ENCODE peak calls at places on chromosomes 5 and 9, in four cellular contexts. B is IMR-90, L is mucosa of descending colon, Y is colonic mucosa. W is an unnamed sample. For H3K9me3, the result is how much of the 10 kb centered on the place peaks cover.

GRCh38 chr5:80077317-80077716 is 42.2 kb downstream of the THBS4 start:
- DNase-seq in B (no peak), L (no peak), Y (no peak), W (no peak)

GRCh38 chr9:101087426-101087825 is 58.9 kb downstream of the PLPPR1 start:
- DNase-seq in B (no peak), L (no peak), Y (no peak), W (no peak)

GRCh38 chr5:97141031-97141430 is 1.4 kb downstream of the LIX1 start:
- DNase-seq in B (no peak), L (no peak), Y (no peak), W (no peak)

GRCh38 chr5:14429102-14429501 is 152.5 kb upstream of the OTULINL start:
- DNase-seq in B (no peak), L (no peak), Y (no peak), W (no peak)

GRCh38 chr9:124530216-124530615 is 23.0 kb upstream of the NR5A1 start:
- DNase-seq in B (no peak), L (no peak), Y (no peak), W (no peak)

GRCh38 chr9:134418986-134419683 is 92.9 kb downstream of the RXRA start:
- DNase-seq in B (no peak), L (no peak), Y (no peak), W (no peak)

GRCh38 chr5:94969174-94969573 is 315.7 kb downstream of the MCTP1 start:
- DNase-seq in B (peak), L (no peak), Y (no peak), W (no peak)

GRCh38 chr9:89353989-89354388 is 35.7 kb downstream of the SECISBP2 start:
- DNase-seq in B (no peak), L (no peak), Y (no peak), W (no peak)

GRCh38 chr9:13787234-13787833 is 507.8 kb upstream of the MPDZ start:
- DNase-seq in B (peak), L (no peak), Y (no peak), W (no peak)

GRCh38 chr9:127778280-127779135 is at the start of gene SH2D3C:
- DNase-seq in B (no peak), L (peak), Y (peak), W (no peak)

GRCh38 chr5:6378128-6379023 is at the start of gene MED10:
- DNase-seq in B (peak), L (peak), Y (peak), W (peak)

GRCh38 chr5:66616495-66617222 is 20.5 kb downstream of the MAST4 start:
- DNase-seq in B (no peak), L (no peak), Y (no peak), W (no peak)

GRCh38 chr5:135386886-135387628 is 12.0 kb downstream of the MACROH2A1 start:
- DNase-seq in B (peak), L (peak), Y (peak), W (no peak)

GRCh38 chr9:98317134-98317857 is 61.8 kb upstream of the TBC1D2 start:
- DNase-seq in B (peak), L (no peak), Y (no peak), W (peak)

GRCh38 chr5:153400931-153401330 is 89.5 kb upstream of the GRIA1 start:
- DNase-seq in B (no peak), L (no peak), Y (no peak), W (no peak)

GRCh38 chr5:173926359-173926758 is 38.2 kb downstream of the CPEB4 start:
- DNase-seq in B (peak), L (no peak), Y (no peak), W (no peak)

GRCh38 chr9:86598411-86599239 is 244.4 kb upstream of the TUT7 start:
- DNase-seq in B (no peak), L (no peak), Y (no peak), W (no peak)

GRCh38 chr5:125180222-125180621 is 433.8 kb upstream of the ZNF608 start:
- DNase-seq in B (peak), L (no peak), Y (no peak), W (no peak)

GRCh38 chr9:98146101-98146991 is 27.3 kb upstream of the TRIM14 start:
- DNase-seq in B (peak), L (peak), Y (peak), W (peak)

GRCh38 chr9:18863821-18864220 is 169.2 kb downstream of the SAXO1 start:
- DNase-seq in B (no peak), L (no peak), Y (no peak), W (no peak)

GRCh38 chr9:28961625-28962024 is 1388.3 kb upstream of the C9orf72 start:
- DNase-seq in B (no peak), L (no peak), Y (no peak), W (no peak)

GRCh38 chr5:115873392-115873791 is 31.7 kb downstream of the AP3S1 start:
- DNase-seq in B (peak), L (no peak), Y (no peak), W (no peak)

GRCh38 chr9:109311731-109312130 is 9.1 kb downstream of the EPB41L4B start:
- DNase-seq in B (no peak), L (no peak), Y (no peak), W (no peak)

DNA sequence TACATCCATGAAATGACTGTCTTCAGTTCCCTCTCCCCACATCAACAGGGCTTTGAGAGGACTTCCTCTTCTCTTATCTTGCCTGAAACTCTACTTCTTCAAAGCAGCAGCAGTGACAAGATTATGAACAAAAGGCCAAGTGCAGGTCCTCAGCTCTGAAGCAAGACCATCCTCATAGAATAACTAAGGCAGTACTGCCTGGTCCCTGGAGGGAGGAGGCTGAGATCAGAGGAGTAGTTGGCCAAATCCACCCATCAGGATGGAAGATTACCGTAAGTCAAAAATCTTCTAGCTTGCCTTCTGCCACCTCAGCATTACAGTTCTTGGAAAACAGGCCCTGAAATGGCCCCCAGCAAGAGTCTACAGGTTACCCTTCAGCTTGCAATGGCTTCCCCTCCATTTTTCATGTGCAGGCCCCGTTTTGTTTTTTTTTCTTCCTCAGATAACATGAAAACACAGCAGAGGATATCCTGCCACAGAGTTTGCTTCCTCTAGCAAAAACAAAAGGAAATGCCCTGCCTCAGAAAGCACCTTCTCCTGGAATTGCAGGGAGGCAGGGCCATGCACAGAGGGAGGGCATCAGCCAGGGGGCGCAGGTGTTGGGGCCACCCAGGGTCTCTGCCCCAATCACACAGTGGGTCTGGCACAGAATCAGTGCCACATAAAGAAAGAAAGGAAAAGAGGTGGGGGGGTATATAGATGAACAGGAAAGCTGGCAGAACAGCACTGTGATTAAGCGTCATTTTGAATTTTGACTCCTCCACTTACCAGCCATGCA is 40.0 kb downstream of the KLHL3 start:
- DNase-seq in B (no peak), L (no peak), Y (no peak), W (no peak)
- H3K4me3 ChIP-seq in B (no peak), L (no peak), Y (no peak), W (no peak)

GRCh38 chr9:118362596-118362995 is 658.4 kb downstream of the TLR4 start:
- DNase-seq in B (no peak), L (no peak), Y (no peak), W (no peak)
- H3K9me3 ChIP-seq in B (under half), L (under half), Y (under half), W (under half)

GRCh38 chr5:120463026-120463770 is 902 bp upstream of the PRR16 start:
- DNase-seq in B (no peak), L (no peak), Y (no peak), W (no peak)
- H3K4me3 ChIP-seq in B (no peak), L (no peak), Y (no peak), W (no peak)

DNA sequence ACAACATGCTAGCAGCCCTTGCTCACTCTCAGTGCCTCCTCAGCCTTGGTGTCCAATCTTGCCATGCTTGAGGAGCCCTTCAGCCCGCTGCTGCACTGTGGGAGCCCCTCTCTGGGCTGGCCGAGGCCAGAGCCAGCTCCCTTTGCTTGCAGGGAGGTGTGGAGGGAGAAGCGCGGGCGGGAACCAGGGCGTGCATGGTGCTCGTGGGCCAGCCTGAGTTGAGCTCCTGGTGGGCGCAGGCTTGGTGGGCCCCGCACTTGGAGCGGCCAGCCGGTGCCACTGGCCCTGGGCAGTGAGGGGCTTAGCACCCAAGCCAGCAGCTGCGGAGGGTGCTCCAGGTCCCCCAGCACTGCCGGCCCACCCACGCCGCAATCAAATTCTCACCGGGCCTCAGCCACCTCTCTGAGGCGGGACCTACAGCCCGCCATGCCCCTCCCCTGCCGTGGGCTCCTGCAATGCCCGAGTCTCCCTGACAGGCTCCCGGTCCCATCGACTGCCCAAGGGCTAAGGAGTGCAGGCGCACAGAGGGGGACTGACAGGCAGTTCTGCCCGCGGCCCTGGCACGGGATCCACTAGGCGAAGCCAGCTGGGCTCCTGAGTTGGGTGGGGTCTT is 333.5 kb downstream of the KCNN2 start:
- DNase-seq in B (no peak), L (no peak), Y (no peak), W (peak)
- H3K9me3 ChIP-seq in B (under half), L (under half), Y (under half), W (under half)

GRCh38 chr5:72465601-72466563 is 41.3 kb downstream of the ZNF366 start:
- DNase-seq in B (peak), L (no peak), Y (no peak), W (no peak)
- H3K4me3 ChIP-seq in B (no peak), L (no peak), Y (no peak), W (no peak)

DNA sequence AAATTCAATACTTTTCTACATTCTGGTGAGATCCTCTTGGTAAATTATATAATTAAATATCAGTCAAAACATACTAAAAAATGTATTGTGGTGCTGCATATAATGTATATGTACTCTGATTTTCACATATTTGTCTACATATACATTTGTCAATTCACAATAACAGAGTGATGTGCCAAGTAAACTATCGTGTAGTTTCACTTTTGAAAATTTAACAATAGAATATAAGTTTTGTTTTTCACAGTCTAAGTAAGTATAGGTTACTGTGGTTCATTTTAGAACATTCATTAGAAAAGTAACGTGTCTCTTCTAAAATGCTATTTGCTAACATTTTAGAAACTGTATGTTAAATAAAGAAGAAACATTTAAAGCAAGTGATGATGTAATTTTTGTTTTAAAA is 73.6 kb downstream of the NR3C1 start:
- DNase-seq in B (no peak), L (no peak), Y (no peak), W (no peak)
- H3K9me3 ChIP-seq in B (under half), L (under half), Y (under half), W (under half)

GRCh38 chr5:179906294-179906794 is 1.4 kb downstream of the TBC1D9B start:
- DNase-seq in B (no peak), L (no peak), Y (no peak), W (peak)

GRCh38 chr5:179906795-179907569 is 715 bp downstream of the TBC1D9B start:
- DNase-seq in B (peak), L (peak), Y (peak), W (peak)

GRCh38 chr5:179909224-179909623 is 1.5 kb upstream of the TBC1D9B start:
- DNase-seq in B (no peak), L (no peak), Y (no peak), W (no peak)

GRCh38 chr5:179907570-179908324 is at the start of gene TBC1D9B:
- DNase-seq in B (peak), L (peak), Y (peak), W (peak)

DNA sequence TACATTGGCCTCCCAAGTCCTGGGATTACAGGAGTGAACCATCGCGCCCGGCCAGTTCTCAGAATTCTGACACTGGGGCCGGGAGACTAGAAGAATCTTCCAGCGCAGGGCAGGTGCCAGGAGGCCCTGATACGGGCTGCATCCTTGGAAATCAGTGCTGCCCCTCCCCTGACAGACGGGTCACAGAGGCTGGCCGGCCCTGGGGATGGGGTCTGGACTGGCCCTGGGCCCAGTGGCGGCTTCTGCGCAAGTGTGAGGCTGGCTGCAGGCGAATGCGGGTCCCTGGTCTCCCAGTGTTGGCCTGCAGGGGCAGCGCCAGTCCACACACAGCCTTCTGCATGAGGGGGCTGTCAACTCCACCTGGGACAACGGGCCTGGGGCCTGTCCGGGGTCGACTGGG is 831 bp upstream of the TBC1D9B start:
- DNase-seq in B (no peak), L (no peak), Y (no peak), W (peak)
- H3K4me3 ChIP-seq in B (no peak), L (no peak), Y (no peak), W (no peak)

W was measured in kidney.